ENCODE peak calls at places on chromosomes 4 and X, in four cellular contexts. One of them, this sample, is unnamed.

GRCh38 chr4:90441770-90442169 is 314.6 kb downstream of the CCSER1 start:
- DNase-seq in DMS79: no peak
- DNase-seq in RPMI8226: no peak
- DNase-seq in endodermal cell: no peak
- DNase-seq in this sample: no peak

GRCh38 chr4:70654605-70655011 is 11.7 kb downstream of the JCHAIN start:
- DNase-seq in DMS79: no peak
- DNase-seq in RPMI8226: no peak
- DNase-seq in endodermal cell: no peak
- DNase-seq in this sample: no peak

GRCh38 chrX:68999351-68999750 is 165.9 kb downstream of the PJA1 start:
- DNase-seq in DMS79: no peak
- DNase-seq in RPMI8226: no peak
- DNase-seq in endodermal cell: peak; percentile 27
- DNase-seq in this sample: no peak

GRCh38 chr4:141028024-141028529 is 105.2 kb downstream of the RNF150 start:
- DNase-seq in DMS79: peak; percentile 67
- DNase-seq in RPMI8226: no peak
- DNase-seq in endodermal cell: no peak
- DNase-seq in this sample: no peak

GRCh38 chrX:44828008-44828605 is 15.7 kb upstream of the DUSP21 start:
- DNase-seq in DMS79: no peak
- DNase-seq in RPMI8226: no peak
- DNase-seq in endodermal cell: no peak
- DNase-seq in this sample: no peak

GRCh38 chr4:7905461-7905915 is 34.2 kb downstream of the AFAP1 start:
- DNase-seq in DMS79: no peak
- DNase-seq in RPMI8226: no peak
- DNase-seq in endodermal cell: no peak
- DNase-seq in this sample: no peak

GRCh38 chr4:148443550-148444295 is 1.5 kb upstream of the NR3C2 start:
- DNase-seq in DMS79: no peak
- DNase-seq in RPMI8226: no peak
- DNase-seq in endodermal cell: peak; percentile 73
- DNase-seq in this sample: peak; percentile 20

GRCh38 chr4:37741564-37741963 is 55.4 kb upstream of the RELL1 start:
- DNase-seq in DMS79: no peak
- DNase-seq in RPMI8226: no peak
- DNase-seq in endodermal cell: no peak
- DNase-seq in this sample: no peak

GRCh38 chrX:15301924-15302323 is 13.5 kb downstream of the ASB11 start:
- DNase-seq in DMS79: no peak
- DNase-seq in RPMI8226: peak; percentile 12
- DNase-seq in endodermal cell: peak; percentile 46
- DNase-seq in this sample: no peak

GRCh38 chrX:115940348-115940747 is 230.2 kb upstream of the AGTR2 start:
- DNase-seq in DMS79: no peak
- DNase-seq in RPMI8226: peak; percentile 43
- DNase-seq in endodermal cell: no peak
- DNase-seq in this sample: no peak

GRCh38 chr4:3784469-3785291 is 18.5 kb downstream of the ADRA2C start:
- DNase-seq in DMS79: peak; percentile 19
- DNase-seq in RPMI8226: no peak
- DNase-seq in endodermal cell: no peak
- DNase-seq in this sample: no peak

GRCh38 chr4:173919861-173920260 is 363.6 kb downstream of the FBXO8 start:
- DNase-seq in DMS79: no peak
- DNase-seq in RPMI8226: no peak
- DNase-seq in endodermal cell: no peak
- DNase-seq in this sample: no peak

GRCh38 chrX:153333271-153333670 is 682 bp upstream of the ZNF275 start:
- DNase-seq in DMS79: no peak
- DNase-seq in RPMI8226: no peak
- DNase-seq in endodermal cell: no peak
- DNase-seq in this sample: no peak

This sample was measured in memory B cell.